ENCODE peak calls at places on chromosome 12, in seven cellular contexts. One of them, this sample, is unnamed.

GRCh38 chr12:47422656-47423055 is 283.2 kb downstream of the RPAP3 start:
- DNase-seq in mucosa of descending colon: no peak
- DNase-seq in GM23338: no peak
- DNase-seq in prostate gland: no peak
- DNase-seq in transverse colon: no peak
- DNase-seq in IMR-90: peak; percentile 50
- DNase-seq in breast epithelium: no peak
- DNase-seq in this sample: no peak

GRCh38 chr12:1212529-1212928 is 221.5 kb downstream of the ERC1 start:
- DNase-seq in mucosa of descending colon: peak; percentile 64
- DNase-seq in GM23338: peak; percentile 69
- DNase-seq in prostate gland: no peak
- DNase-seq in transverse colon: peak; percentile 64
- DNase-seq in IMR-90: no peak
- DNase-seq in breast epithelium: no peak
- DNase-seq in this sample: no peak

GRCh38 chr12:25276199-25276937 is 25.6 kb upstream of the KRAS start:
- DNase-seq in mucosa of descending colon: peak; percentile 35
- DNase-seq in GM23338: no peak
- DNase-seq in prostate gland: peak; percentile 16
- DNase-seq in transverse colon: peak; percentile 72
- DNase-seq in IMR-90: peak; percentile 98
- DNase-seq in breast epithelium: no peak
- DNase-seq in this sample: peak; percentile 67

GRCh38 chr12:104457746-104458644 is 1.2 kb downstream of the CHST11 start:
- DNase-seq in mucosa of descending colon: peak; percentile 43
- DNase-seq in GM23338: peak; percentile 66
- DNase-seq in prostate gland: no peak
- DNase-seq in transverse colon: peak; percentile 31
- DNase-seq in IMR-90: no peak
- DNase-seq in breast epithelium: no peak
- DNase-seq in this sample: peak; percentile 33

GRCh38 chr12:118061876-118062791 is 1.2 kb upstream of the WSB2 start:
- DNase-seq in mucosa of descending colon: peak; percentile 66
- DNase-seq in GM23338: peak; percentile 90
- DNase-seq in prostate gland: peak; percentile 43
- DNase-seq in transverse colon: peak; percentile 55
- DNase-seq in IMR-90: peak; percentile 58
- DNase-seq in breast epithelium: peak; percentile 57
- DNase-seq in this sample: peak; percentile 55

GRCh38 chr12:85676816-85677749 is 159.1 kb downstream of the RASSF9 start:
- DNase-seq in mucosa of descending colon: no peak
- DNase-seq in GM23338: no peak
- DNase-seq in prostate gland: no peak
- DNase-seq in transverse colon: no peak
- DNase-seq in IMR-90: no peak
- DNase-seq in breast epithelium: no peak
- DNase-seq in this sample: no peak

GRCh38 chr12:128807161-128807724 is 16.5 kb downstream of the SLC15A4 start:
- DNase-seq in mucosa of descending colon: peak; percentile 33
- DNase-seq in GM23338: no peak
- DNase-seq in prostate gland: no peak
- DNase-seq in transverse colon: no peak
- DNase-seq in IMR-90: no peak
- DNase-seq in breast epithelium: peak; percentile 25
- DNase-seq in this sample: no peak

GRCh38 chr12:11688831-11689230 is 39.4 kb downstream of the ETV6 start:
- DNase-seq in mucosa of descending colon: no peak
- DNase-seq in GM23338: no peak
- DNase-seq in prostate gland: no peak
- DNase-seq in transverse colon: no peak
- DNase-seq in IMR-90: peak; percentile 55
- DNase-seq in breast epithelium: no peak
- DNase-seq in this sample: no peak

GRCh38 chr12:56362130-56363059 is at the start of gene APOF:
- DNase-seq in mucosa of descending colon: no peak
- DNase-seq in GM23338: no peak
- DNase-seq in prostate gland: no peak
- DNase-seq in transverse colon: no peak
- DNase-seq in IMR-90: no peak
- DNase-seq in breast epithelium: no peak
- DNase-seq in this sample: no peak

GRCh38 chr12:107564946-107565345 is 120.7 kb upstream of the PWP1 start:
- DNase-seq in mucosa of descending colon: no peak
- DNase-seq in GM23338: peak; percentile 82
- DNase-seq in prostate gland: no peak
- DNase-seq in transverse colon: no peak
- DNase-seq in IMR-90: peak; percentile 16
- DNase-seq in breast epithelium: no peak
- DNase-seq in this sample: peak; percentile 41

GRCh38 chr12:105485321-105485910 is 154.9 kb downstream of the C12orf75 start:
- DNase-seq in mucosa of descending colon: no peak
- DNase-seq in GM23338: no peak
- DNase-seq in prostate gland: no peak
- DNase-seq in transverse colon: no peak
- DNase-seq in IMR-90: peak; percentile 65
- DNase-seq in breast epithelium: no peak
- DNase-seq in this sample: no peak

GRCh38 chr12:90621927-90622326 is 333.0 kb downstream of the CCER1 start:
- DNase-seq in mucosa of descending colon: no peak
- DNase-seq in GM23338: no peak
- DNase-seq in prostate gland: no peak
- DNase-seq in transverse colon: no peak
- DNase-seq in IMR-90: peak; percentile 78
- DNase-seq in breast epithelium: no peak
- DNase-seq in this sample: no peak

GRCh38 chr12:49706351-49707126 is 666 bp downstream of the FMNL3 start:
- DNase-seq in mucosa of descending colon: peak; percentile 45
- DNase-seq in GM23338: peak; percentile 65
- DNase-seq in prostate gland: no peak
- DNase-seq in transverse colon: peak; percentile 18
- DNase-seq in IMR-90: peak; percentile 47
- DNase-seq in breast epithelium: no peak
- DNase-seq in this sample: peak; percentile 44

GRCh38 chr12:103431950-103432349 is 63.8 kb downstream of the C12orf42 start:
- DNase-seq in mucosa of descending colon: no peak
- DNase-seq in GM23338: no peak
- DNase-seq in prostate gland: no peak
- DNase-seq in transverse colon: no peak
- DNase-seq in IMR-90: no peak
- DNase-seq in breast epithelium: no peak
- DNase-seq in this sample: no peak

DNA sequence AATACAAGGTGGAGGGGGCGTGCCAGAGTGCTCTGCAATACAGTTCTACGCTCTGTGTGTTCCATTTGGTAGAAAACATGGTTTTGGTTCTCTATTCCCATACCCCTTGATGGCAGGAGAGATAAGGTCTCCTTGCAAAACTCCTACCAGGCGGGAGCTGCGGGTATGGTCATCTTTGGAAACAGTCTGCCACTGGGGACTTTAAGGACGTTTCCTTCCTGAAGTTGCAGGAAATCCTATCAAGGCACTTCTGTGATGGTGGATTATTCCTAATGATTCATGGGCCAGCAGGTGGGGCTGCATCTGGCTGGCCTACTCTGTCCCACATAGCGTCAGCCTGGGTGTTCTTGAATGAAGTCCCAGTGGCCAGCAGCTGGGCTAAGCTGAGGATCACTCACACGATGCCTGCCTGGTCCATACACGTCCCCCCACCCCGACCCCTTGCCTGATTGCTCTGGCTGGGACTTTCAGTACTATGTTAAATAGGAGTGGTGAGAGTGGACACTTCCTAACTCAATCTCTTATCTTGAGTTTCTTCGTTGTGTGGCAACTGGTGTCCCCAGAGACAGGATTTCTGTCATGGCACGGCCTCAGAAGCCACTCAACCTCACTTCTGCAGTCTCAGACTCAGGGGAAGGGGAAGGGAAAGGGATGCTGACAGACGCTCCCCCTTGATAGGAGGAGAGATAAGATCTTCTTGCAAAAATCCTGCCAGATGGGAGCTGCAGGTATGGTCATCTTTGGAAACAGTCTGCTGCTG is 61.1 kb upstream of the FKBP4 start:
- DNase-seq in mucosa of descending colon: no peak
- DNase-seq in GM23338: peak; percentile 40
- DNase-seq in prostate gland: no peak
- DNase-seq in transverse colon: no peak
- DNase-seq in IMR-90: no peak
- DNase-seq in breast epithelium: no peak
- DNase-seq in this sample: no peak
- TF ChIP-seq CTCF in mucosa of descending colon: no peak
- TF ChIP-seq CTCF in GM23338: peak; percentile 19
- TF ChIP-seq CTCF in prostate gland: no peak
- TF ChIP-seq CTCF in transverse colon: no peak
- TF ChIP-seq CTCF in IMR-90: no peak
- TF ChIP-seq CTCF in breast epithelium: no peak
- TF ChIP-seq CTCF in this sample: no peak

GRCh38 chr12:132925597-132926416 is 30.3 kb downstream of the ZNF605 start:
- DNase-seq in mucosa of descending colon: no peak
- DNase-seq in GM23338: no peak
- DNase-seq in prostate gland: no peak
- DNase-seq in transverse colon: no peak
- DNase-seq in IMR-90: no peak
- DNase-seq in breast epithelium: no peak
- DNase-seq in this sample: no peak

GRCh38 chr12:132922676-132923075 is 33.4 kb downstream of the ZNF605 start:
- DNase-seq in mucosa of descending colon: no peak
- DNase-seq in GM23338: no peak
- DNase-seq in prostate gland: no peak
- DNase-seq in transverse colon: no peak
- DNase-seq in IMR-90: no peak
- DNase-seq in breast epithelium: no peak
- DNase-seq in this sample: no peak

GRCh38 chr12:132923356-132923909 is 32.7 kb downstream of the ZNF605 start:
- DNase-seq in mucosa of descending colon: no peak
- DNase-seq in GM23338: no peak
- DNase-seq in prostate gland: no peak
- DNase-seq in transverse colon: no peak
- DNase-seq in IMR-90: no peak
- DNase-seq in breast epithelium: no peak
- DNase-seq in this sample: no peak

GRCh38 chr12:132924356-132924755 is 31.8 kb downstream of the ZNF605 start:
- DNase-seq in mucosa of descending colon: no peak
- DNase-seq in GM23338: no peak
- DNase-seq in prostate gland: no peak
- DNase-seq in transverse colon: no peak
- DNase-seq in IMR-90: no peak
- DNase-seq in breast epithelium: no peak
- DNase-seq in this sample: no peak

DNA sequence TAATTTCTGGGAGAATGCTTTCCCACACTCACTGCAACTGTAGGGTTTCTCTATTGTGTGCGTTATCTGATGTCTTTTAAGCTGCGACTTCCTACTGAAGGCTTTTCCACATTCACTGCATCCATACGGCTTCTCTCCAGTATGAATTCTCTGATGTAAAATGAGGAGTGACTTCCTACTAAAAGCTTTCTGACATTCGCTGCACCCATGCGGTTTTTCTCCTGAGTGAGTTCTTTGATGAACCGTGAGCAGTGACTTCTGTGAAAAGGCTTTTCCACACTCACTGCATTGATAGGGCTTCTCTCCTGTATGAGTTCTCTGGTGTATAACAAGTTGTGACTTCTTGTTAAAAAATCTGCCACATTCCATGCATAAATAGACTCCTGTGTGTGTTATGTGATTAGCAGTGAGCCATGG is 29.7 kb downstream of the ZNF605 start:
- DNase-seq in mucosa of descending colon: no peak
- DNase-seq in GM23338: no peak
- DNase-seq in prostate gland: no peak
- DNase-seq in transverse colon: no peak
- DNase-seq in IMR-90: no peak
- DNase-seq in breast epithelium: no peak
- DNase-seq in this sample: no peak
- H3K4me3 ChIP-seq in mucosa of descending colon: no peak overlapping the region
- H3K4me3 ChIP-seq in GM23338: no peak overlapping the region
- H3K4me3 ChIP-seq in prostate gland: no peak overlapping the region
- H3K4me3 ChIP-seq in transverse colon: no peak overlapping the region
- H3K4me3 ChIP-seq in IMR-90: no peak overlapping the region
- H3K4me3 ChIP-seq in breast epithelium: no peak overlapping the region
- H3K4me3 ChIP-seq in this sample: no peak overlapping the region

DNA sequence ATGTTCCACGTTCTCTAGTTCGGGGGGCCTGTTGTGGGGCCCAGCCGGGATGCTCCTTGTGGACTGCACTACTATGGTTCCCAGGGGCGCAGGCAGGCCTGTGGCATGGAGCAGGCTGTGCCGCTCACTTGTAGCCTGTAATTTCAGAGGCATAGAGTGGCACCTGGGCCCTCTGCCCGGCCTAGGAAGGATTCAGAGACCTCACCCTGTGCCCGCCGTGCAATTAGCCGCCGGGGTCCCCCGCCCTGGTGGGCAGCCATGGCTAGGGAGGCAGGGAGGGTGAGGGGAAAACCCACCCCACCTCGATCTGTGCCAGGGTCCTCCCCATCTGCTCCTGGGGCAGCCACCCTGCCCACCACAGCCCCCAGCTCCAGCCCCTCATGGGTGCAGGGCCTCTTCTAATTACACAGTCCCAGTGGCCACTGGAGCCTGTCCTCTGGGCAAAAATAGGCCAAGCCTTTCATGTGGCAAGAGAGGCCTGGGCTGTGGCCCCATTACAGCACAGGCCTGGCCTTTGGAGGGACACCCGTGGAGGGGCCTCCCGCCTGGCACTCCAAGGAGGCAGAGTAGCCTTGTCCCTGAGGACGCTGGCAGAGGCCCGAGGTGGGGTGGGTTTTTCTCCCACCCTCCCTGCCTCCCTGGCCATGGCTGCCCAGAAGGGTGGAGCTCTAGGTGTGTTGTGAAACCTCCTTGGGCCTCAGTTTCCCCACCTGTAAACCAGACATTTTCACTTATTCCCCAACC is 5.2 kb upstream of the TMEM119 start:
- DNase-seq in mucosa of descending colon: no peak
- DNase-seq in GM23338: no peak
- DNase-seq in prostate gland: no peak
- DNase-seq in transverse colon: no peak
- DNase-seq in IMR-90: no peak
- DNase-seq in breast epithelium: no peak
- DNase-seq in this sample: no peak
- H3K4me1 ChIP-seq in mucosa of descending colon: no peaks in the 10 kb centered on the region
- H3K4me1 ChIP-seq in GM23338: no peaks in the 10 kb centered on the region
- H3K4me1 ChIP-seq in prostate gland: no peaks in the 10 kb centered on the region
- H3K4me1 ChIP-seq in transverse colon: no peaks in the 10 kb centered on the region
- H3K4me1 ChIP-seq in IMR-90: peaks cover 4% of the 10 kb centered on the region
- H3K4me1 ChIP-seq in breast epithelium: no peaks in the 10 kb centered on the region
- H3K4me1 ChIP-seq in this sample: no peaks in the 10 kb centered on the region

DNA sequence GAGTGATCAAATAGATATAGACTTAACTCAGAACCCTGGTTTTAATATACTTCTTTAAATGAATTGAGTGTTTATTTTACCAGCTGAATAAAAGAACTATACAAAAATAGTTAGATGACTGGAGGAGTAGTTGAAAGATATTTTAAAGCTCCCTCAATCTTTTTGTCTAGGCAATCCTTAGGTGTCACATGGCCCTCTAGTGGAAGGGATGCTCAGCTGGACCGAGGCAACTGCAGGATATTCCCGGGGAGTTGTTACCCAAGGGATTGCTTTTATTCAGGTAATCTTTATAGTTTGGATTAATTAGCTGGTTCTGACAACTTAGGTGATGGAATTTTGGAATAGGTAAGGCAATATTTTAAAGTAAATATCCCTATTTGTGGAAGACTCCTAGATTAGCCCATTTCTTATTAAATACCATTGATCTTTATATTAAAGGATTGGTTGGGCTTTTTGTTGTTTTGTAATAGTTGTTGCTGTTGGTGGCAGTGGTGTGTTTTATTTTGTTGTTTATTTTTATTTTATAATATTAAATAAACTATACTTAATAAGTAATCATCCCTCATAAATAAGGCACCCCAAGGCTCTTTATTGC is 57.1 kb downstream of the ZDHHC17 start:
- DNase-seq in mucosa of descending colon: peak; percentile 30
- DNase-seq in GM23338: peak; percentile 81
- DNase-seq in prostate gland: peak; percentile 10
- DNase-seq in transverse colon: peak; percentile 19
- DNase-seq in IMR-90: peak; percentile 47
- DNase-seq in breast epithelium: no peak
- DNase-seq in this sample: peak; percentile 30
- TF ChIP-seq CTCF in mucosa of descending colon: peak; percentile 21
- TF ChIP-seq CTCF in GM23338: peak; percentile 91
- TF ChIP-seq CTCF in prostate gland: no peak
- TF ChIP-seq CTCF in transverse colon: peak; percentile 55
- TF ChIP-seq CTCF in IMR-90: peak; percentile 59
- TF ChIP-seq CTCF in breast epithelium: no peak
- TF ChIP-seq CTCF in this sample: peak; percentile 53

This sample was measured in thyroid gland.